ENCODE peak calls at places on chromosomes 7 and 10, in five cellular contexts. W, S, K, A and V are unnamed samples.

GRCh38 chr7:64494912-64495461 is 67.9 kb downstream of the ZNF680 start:
- DNase-seq in W (no peak), S (no peak), K (no peak), A (no peak), V (no peak)

GRCh38 chr7:48154792-48155413 is 16.4 kb upstream of the ABCA13 start:
- DNase-seq in W (peak), S (peak), K (peak), A (no peak), V (no peak)

GRCh38 chr7:4196121-4196819 is 485.8 kb upstream of the FOXK1 start:
- DNase-seq in W (no peak), S (no peak), K (no peak), A (no peak), V (no peak)

GRCh38 chr10:50993817-50994251 is 80.5 kb upstream of the PRKG1 start:
- DNase-seq in W (peak), S (no peak), K (no peak), A (peak), V (no peak)

GRCh38 chr10:78457804-78458483 is 424.3 kb downstream of the RPS24 start:
- DNase-seq in W (peak), S (no peak), K (no peak), A (peak), V (peak)

GRCh38 chr7:119472398-119473038 is 800.5 kb upstream of the KCND2 start:
- DNase-seq in W (no peak), S (no peak), K (no peak), A (no peak), V (no peak)

GRCh38 chr7:104368006-104368405 is 39.6 kb downstream of the LHFPL3 start:
- DNase-seq in W (no peak), S (peak), K (no peak), A (no peak), V (peak)

GRCh38 chr10:65341323-65341922 is 1584.4 kb upstream of the LRRTM3 start:
- DNase-seq in W (no peak), S (no peak), K (no peak), A (peak), V (peak)

GRCh38 chr7:40502359-40502758 is 367.6 kb downstream of the SUGCT start:
- DNase-seq in W (no peak), S (no peak), K (no peak), A (no peak), V (no peak)

GRCh38 chr7:104240400-104240799 is 32.6 kb upstream of the ORC5 start:
- DNase-seq in W (no peak), S (no peak), K (no peak), A (no peak), V (no peak)

GRCh38 chr7:146606628-146607027 is 490.0 kb downstream of the CNTNAP2 start:
- DNase-seq in W (no peak), S (no peak), K (no peak), A (no peak), V (no peak)

GRCh38 chr7:5646846-5647245 is 134.6 kb downstream of the RNF216 start:
- DNase-seq in W (peak), S (no peak), K (no peak), A (peak), V (no peak)

GRCh38 chr7:157519798-157520244 is 183.0 kb downstream of the DNAJB6 start:
- DNase-seq in W (no peak), S (peak), K (no peak), A (no peak), V (no peak)

GRCh38 chr10:49781247-49781646 is 19.1 kb upstream of the OGDHL start:
- DNase-seq in W (peak), S (no peak), K (no peak), A (no peak), V (no peak)

GRCh38 chr10:24721254-24722106 is 2.2 kb downstream of the ARHGAP21 start:
- DNase-seq in W (no peak), S (no peak), K (no peak), A (no peak), V (no peak)

GRCh38 chr10:80122746-80123145 is 9.8 kb upstream of the PLAC9 start:
- DNase-seq in W (peak), S (no peak), K (no peak), A (no peak), V (no peak)

GRCh38 chr10:98269435-98269912 is 1.5 kb upstream of the LOXL4 start:
- DNase-seq in W (peak), S (no peak), K (peak), A (peak), V (peak)

GRCh38 chr7:3206771-3207191 is 94.3 kb upstream of the SDK1 start:
- DNase-seq in W (no peak), S (no peak), K (no peak), A (no peak), V (no peak)

GRCh38 chr7:147279951-147280350 is 1163.3 kb downstream of the CNTNAP2 start:
- DNase-seq in W (no peak), S (no peak), K (no peak), A (no peak), V (no peak)

GRCh38 chr7:73340514-73340913 is 12.6 kb downstream of the FKBP6 start:
- DNase-seq in W (no peak), S (no peak), K (no peak), A (no peak), V (no peak)

GRCh38 chr7:1995426-1995825 is 237.3 kb downstream of the MAD1L1 start:
- DNase-seq in W (no peak), S (no peak), K (no peak), A (no peak), V (no peak)

GRCh38 chr10:96832721-96833219 is 672 bp downstream of the LCOR start:
- DNase-seq in W (peak), S (peak), K (peak), A (peak), V (no peak)

GRCh38 chr7:42617781-42618457 is 294.0 kb downstream of the C7orf25 start:
- DNase-seq in W (no peak), S (no peak), K (no peak), A (no peak), V (no peak)

GRCh38 chr7:7524121-7524520 is 11.6 kb downstream of the COL28A1 start:
- DNase-seq in W (peak), S (no peak), K (no peak), A (no peak), V (no peak)

GRCh38 chr10:94299417-94299816 is 63.3 kb downstream of the NOC3L start:
- DNase-seq in W (peak), S (peak), K (no peak), A (peak), V (peak)

GRCh38 chr10:7795605-7796004 is 7.6 kb downstream of the ATP5F1C start:
- DNase-seq in W (peak), S (no peak), K (no peak), A (peak), V (peak)

GRCh38 chr7:134985894-134986362 is 380 bp upstream of the AGBL3 start:
- DNase-seq in W (no peak), S (no peak), K (no peak), A (no peak), V (no peak)
- H3K4me3 ChIP-seq in W (peak), S (peak), K (peak), A (peak), V (peak)

GRCh38 chr7:85469446-85469970 is 282.7 kb upstream of the SEMA3D start:
- DNase-seq in W (peak), S (no peak), K (no peak), A (peak), V (no peak)

DNA sequence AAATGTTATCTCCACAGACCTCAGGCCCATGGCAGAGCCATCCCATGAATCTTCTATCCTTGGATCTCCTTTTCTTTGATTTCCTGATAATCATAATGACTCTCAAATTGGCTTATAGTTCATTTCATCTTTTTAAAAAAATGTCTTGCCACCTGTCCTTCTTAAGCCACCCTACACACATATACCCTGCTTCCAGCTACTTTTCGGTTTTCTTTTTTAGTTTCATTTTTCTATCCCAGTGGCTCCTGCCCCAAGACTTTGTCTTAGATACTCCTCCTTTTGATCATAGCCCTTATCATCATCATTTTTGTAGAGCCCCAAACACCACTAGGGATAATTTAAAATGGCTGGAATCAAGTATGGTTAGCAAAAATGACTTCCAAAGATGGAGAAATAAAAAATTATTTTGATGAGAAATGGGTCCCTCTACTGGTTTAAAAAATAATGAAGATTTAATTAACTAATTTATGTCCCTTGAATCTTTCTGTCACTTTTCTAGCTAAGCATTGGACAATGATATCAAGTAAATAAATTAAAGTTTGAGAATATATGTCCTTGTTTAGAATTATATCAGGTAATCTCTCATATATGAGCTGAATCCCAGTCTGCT is 277.3 kb upstream of the SEMA3D start:
- DNase-seq in W (no peak), S (no peak), K (no peak), A (no peak), V (no peak)
- TF ChIP-seq CTCF in W (peak), S (no peak), K (no peak), A (no peak), V (no peak)

GRCh38 chr7:122303522-122303970 is 1.0 kb downstream of the FEZF1 start:
- DNase-seq in W (no peak), S (no peak), K (no peak), A (no peak), V (no peak)
- H3K4me3 ChIP-seq in W (no peak), S (no peak), K (no peak), A (no peak), V (no peak)

GRCh38 chr10:131946880-131947279 is 34.8 kb downstream of the BNIP3 start:
- DNase-seq in W (no peak), S (no peak), K (no peak), A (peak), V (no peak)

GRCh38 chr10:131946321-131946751 is 35.4 kb downstream of the BNIP3 start:
- DNase-seq in W (peak), S (no peak), K (no peak), A (peak), V (peak)

GRCh38 chr10:131942455-131942854 is 39.3 kb downstream of the BNIP3 start:
- DNase-seq in W (no peak), S (no peak), K (no peak), A (no peak), V (no peak)

GRCh38 chr10:131938681-131939080 is 37.9 kb downstream of the PPP2R2D start:
- DNase-seq in W (no peak), S (no peak), K (no peak), A (no peak), V (no peak)

DNA sequence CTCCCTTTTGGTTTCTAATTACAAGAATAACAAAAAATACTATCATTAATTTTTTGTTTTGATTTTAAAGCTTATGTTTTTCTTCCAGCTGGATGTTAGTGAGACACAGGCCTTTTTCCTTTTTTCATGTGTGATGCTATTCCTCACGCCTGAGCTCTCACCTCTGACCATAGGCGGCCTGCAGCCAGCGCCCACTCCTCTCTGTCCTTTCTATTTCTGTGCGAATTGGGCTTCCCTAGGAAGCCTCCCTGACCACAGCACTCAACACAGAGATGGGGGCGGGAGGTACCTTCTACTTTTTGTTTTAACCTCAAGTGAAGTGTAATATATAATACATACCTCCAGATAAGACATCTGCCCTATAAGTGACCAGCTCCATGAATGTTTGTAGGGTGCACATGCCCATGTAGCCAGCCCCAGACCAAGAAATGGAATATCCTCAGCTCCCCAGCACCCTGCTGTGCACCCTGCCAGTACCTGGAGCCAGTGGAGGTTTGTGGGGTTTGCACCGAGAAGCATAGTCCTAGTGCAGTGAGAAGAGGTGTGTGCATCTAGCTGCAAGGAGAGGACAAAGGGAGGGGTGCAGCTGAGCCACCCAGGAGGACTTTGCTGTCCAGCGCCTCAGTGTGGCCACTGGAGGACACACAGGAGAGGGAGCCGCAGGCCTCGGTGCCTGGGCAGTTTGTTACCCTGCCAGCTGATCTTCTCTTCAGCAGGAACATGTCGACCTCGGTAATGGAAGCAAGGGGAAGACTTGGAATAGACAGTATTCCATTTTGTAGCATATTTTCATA is 38.5 kb downstream of the BNIP3 start:
- DNase-seq in W (peak), S (no peak), K (no peak), A (no peak), V (no peak)
- TF ChIP-seq CTCF in W (peak), S (no peak), K (peak), A (peak), V (peak)

DNA sequence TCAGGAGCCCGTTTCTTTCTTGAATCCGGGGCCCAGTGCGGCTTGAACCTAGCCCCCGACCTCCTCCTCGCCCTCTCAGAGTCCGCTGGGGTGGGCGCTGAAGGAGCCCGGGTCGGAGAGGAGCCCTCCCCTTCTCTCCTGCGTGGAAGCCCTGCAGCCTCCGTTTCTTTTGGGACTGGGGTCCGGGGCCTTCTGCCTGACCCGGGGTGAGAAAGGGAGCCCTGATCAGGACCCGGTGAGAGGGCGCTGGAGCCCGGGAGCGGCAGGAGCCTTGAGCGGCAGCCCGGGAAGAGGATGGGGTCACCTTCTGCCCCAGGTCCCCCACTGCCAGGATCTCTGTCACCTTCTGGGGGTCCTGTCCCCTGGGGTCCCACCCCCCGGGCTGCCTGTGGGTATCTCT is 162.3 kb downstream of the ZNF33B start:
- DNase-seq in W (no peak), S (no peak), K (no peak), A (no peak), V (no peak)
- H3K4me3 ChIP-seq in W (no peak), S (no peak), K (peak), A (peak), V (peak)

GRCh38 chr7:50273870-50274269 is 30.6 kb upstream of the IKZF1 start:
- DNase-seq in W (no peak), S (no peak), K (no peak), A (no peak), V (no peak)
- TF ChIP-seq CTCF in W (no peak), S (no peak), K (no peak), A (no peak), V (no peak)

GRCh38 chr7:110557-111232 is 81.7 kb upstream of the FAM20C start:
- DNase-seq in W (no peak), S (no peak), K (no peak), A (no peak), V (no peak)
- H3K4me3 ChIP-seq in W (no peak), S (no peak), K (no peak), A (no peak), V (no peak)

DNA sequence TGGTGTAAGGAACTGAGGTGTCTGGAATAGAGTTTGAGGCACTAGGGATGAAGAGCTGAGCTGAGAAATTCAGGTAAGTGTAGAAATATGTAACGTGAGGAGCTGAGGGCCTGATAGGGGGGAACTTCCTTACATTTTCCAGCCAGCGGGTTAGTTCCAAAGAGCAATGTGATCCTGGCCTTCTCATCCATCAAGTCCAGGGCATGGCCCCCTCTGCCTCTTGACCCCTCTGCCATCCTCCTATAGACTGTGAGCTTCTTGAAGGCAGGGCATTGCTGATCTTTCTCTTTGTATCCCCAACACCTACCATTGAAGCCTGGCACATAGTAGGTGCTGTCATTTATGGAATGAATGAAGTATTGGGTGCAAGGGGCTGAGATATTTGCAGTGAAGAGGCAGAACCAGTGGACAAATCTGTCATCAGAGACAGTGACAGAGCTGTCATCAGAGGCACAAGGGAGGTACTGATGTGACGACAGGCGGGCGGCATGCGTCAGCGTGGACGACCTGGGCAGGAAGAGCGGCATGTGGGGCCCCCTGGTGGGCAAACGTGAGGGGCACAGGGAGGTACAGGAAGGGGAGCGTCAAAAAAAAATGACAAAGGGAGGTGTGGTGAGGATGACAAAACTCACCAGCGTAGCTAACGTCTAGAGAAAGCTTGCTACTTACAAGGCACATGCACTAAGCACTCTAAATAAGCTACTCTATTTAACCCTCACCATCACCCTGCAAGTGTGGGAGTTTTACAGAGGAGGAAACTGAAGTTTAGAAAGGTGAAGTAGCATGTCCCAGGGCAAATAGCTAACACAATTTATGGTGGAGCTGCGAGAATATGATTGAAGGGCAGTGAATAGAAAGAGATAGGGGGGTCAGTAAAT is 5.2 kb upstream of the CAMK2G start:
- DNase-seq in W (peak), S (peak), K (peak), A (peak), V (no peak)
- TF ChIP-seq CTCF in W (peak), S (peak), K (peak), A (peak), V (peak)